ENCODE peak calls at places on chromosome 5, in six cellular contexts. S is HTR-8/SVneo; R is stimulated activated CD4-positive, alpha-beta T cell treated with anti-CD3 and anti-CD28 coated beads, Interleukin-15, amount 100 ng/mL, for 1 hour; I is brain microvascular endothelial cell; P is NB4; J is A549. G is an unnamed sample.

GRCh38 chr5:136014049-136014516 is 14.7 kb upstream of the TGFBI start:
- DNase-seq in R (no peak), P (no peak), J (no peak), I (no peak), S (no peak), G (no peak)

GRCh38 chr5:94544031-94544650 is 74.3 kb downstream of the KIAA0825 start:
- DNase-seq in S (no peak), R (no peak), J (no peak), I (peak), P (peak), G (no peak)

GRCh38 chr5:43416988-43417394 is 4.8 kb upstream of the CCL28 start:
- DNase-seq in S (no peak), J (no peak), R (no peak), I (no peak), P (no peak), G (no peak)

GRCh38 chr5:78662323-78662722 is 13.8 kb upstream of the LHFPL2 start:
- DNase-seq in R (no peak), P (no peak), S (no peak), I (no peak), J (no peak), G (no peak)

GRCh38 chr5:179404321-179405053 is 59.2 kb upstream of the ADAMTS2 start:
- DNase-seq in P (peak), J (no peak), R (no peak), I (peak), S (peak), G (no peak)

GRCh38 chr5:42632501-42632900 is 124.1 kb upstream of the CCDC152 start:
- DNase-seq in I (no peak), S (no peak), P (no peak), R (no peak), J (no peak), G (no peak)

GRCh38 chr5:142845402-142845901 is 75.3 kb downstream of the ARHGAP26 start:
- DNase-seq in S (no peak), R (no peak), J (no peak), I (no peak), P (peak), G (no peak)

GRCh38 chr5:125485003-125485641 is 738.7 kb upstream of the ZNF608 start:
- DNase-seq in S (peak), R (no peak), P (peak), J (peak), I (peak), G (no peak)

GRCh38 chr5:40955313-40955712 is 46.0 kb downstream of the C7 start:
- DNase-seq in P (no peak), S (no peak), J (no peak), R (no peak), I (no peak), G (no peak)

GRCh38 chr5:88502179-88503064 is 233.8 kb upstream of the TMEM161B start:
- DNase-seq in S (no peak), I (peak), R (no peak), J (no peak), P (peak), G (no peak)

GRCh38 chr5:72355706-72356299 is 35.6 kb downstream of the PTCD2 start:
- DNase-seq in I (peak), P (peak), J (peak), S (peak), R (no peak), G (no peak)

GRCh38 chr5:61346511-61346910 is 14.5 kb downstream of the ZSWIM6 start:
- DNase-seq in S (no peak), P (no peak), I (no peak), R (no peak), J (no peak), G (no peak)

GRCh38 chr5:108634251-108634950 is 113.3 kb upstream of the FER start:
- DNase-seq in I (no peak), R (no peak), J (no peak), S (no peak), P (no peak), G (no peak)

GRCh38 chr5:142171270-142171669 is 62.7 kb downstream of the NDFIP1 start:
- DNase-seq in I (no peak), P (no peak), R (no peak), J (no peak), S (no peak), G (no peak)

GRCh38 chr5:159805021-159805420 is 111.3 kb upstream of the ADRA1B start:
- DNase-seq in J (no peak), R (no peak), S (no peak), P (peak), I (no peak), G (no peak)

GRCh38 chr5:161602739-161603138 is 56.2 kb upstream of the GABRB2 start:
- DNase-seq in I (no peak), S (no peak), P (no peak), R (no peak), J (no peak), G (no peak)

GRCh38 chr5:7802855-7803254 is 48.1 kb downstream of the CFAP90 start:
- DNase-seq in R (no peak), I (no peak), J (no peak), P (peak), S (no peak), G (no peak)

GRCh38 chr5:82863260-82863659 is 213.9 kb downstream of the TMEM167A start:
- DNase-seq in J (no peak), I (no peak), R (no peak), P (no peak), S (no peak), G (no peak)

GRCh38 chr5:34684281-34684979 is 28.3 kb downstream of the RAI14 start:
- DNase-seq in I (peak), R (no peak), P (no peak), J (peak), S (no peak), G (no peak)

GRCh38 chr5:123367739-123368138 is 55.5 kb downstream of the CEP120 start:
- DNase-seq in R (no peak), J (no peak), P (peak), I (no peak), S (no peak), G (no peak)

GRCh38 chr5:69493235-69493925 is 790 bp downstream of the OCLN start:
- DNase-seq in I (no peak), J (peak), S (peak), R (no peak), P (peak), G (peak)

GRCh38 chr5:170907758-170908157 is 45.9 kb downstream of the RANBP17 start:
- DNase-seq in R (no peak), S (no peak), I (peak), J (no peak), P (no peak), G (no peak)

GRCh38 chr5:180176191-180176590 is 32.8 kb downstream of the RASGEF1C start:
- DNase-seq in R (no peak), S (no peak), P (no peak), J (no peak), I (no peak), G (no peak)

G was measured in HuH-7.5.